ENCODE peak calls at places on chromosomes 16 and 17, in six cellular contexts. O is EL; Q is activated CD4-positive, alpha-beta T cell treated with anti-CD3 and anti-CD28 coated beads for 1 hour; V is heart right ventricle; U is NCI-H446 treated with DMSO at 0.1 percent for 48 hours; N is WTC11. Z is an unnamed sample.
A peak's percentile ranks its signal among the peaks of the same experiment; 100 is the strongest.

GRCh38 chr17:80445152-80446110 is 30.5 kb downstream of the ENDOV start:
- DNase-seq in V (peak; percentile 8), O (no peak), N (no peak), Q (no peak), U (peak; percentile 97), Z (no peak)

GRCh38 chr16:25210758-25211157 is 6.0 kb upstream of the AQP8 start:
- DNase-seq in O (peak; percentile 69), N (no peak), U (no peak), V (no peak), Q (no peak), Z (peak; percentile 83)

GRCh38 chr16:12758031-12758669 is 45.5 kb downstream of the CPPED1 start:
- DNase-seq in N (no peak), U (no peak), O (no peak), V (no peak), Q (no peak), Z (no peak)

GRCh38 chr16:49181812-49182211 is 99.8 kb downstream of the CBLN1 start:
- DNase-seq in Q (no peak), U (no peak), V (no peak), N (no peak), O (no peak), Z (no peak)

GRCh38 chr16:75311383-75311938 is 60.0 kb upstream of the BCAR1 start:
- DNase-seq in Q (no peak), U (no peak), N (no peak), O (peak; percentile 20), V (no peak), Z (peak; percentile 36)

GRCh38 chr17:56909742-56910508 is 3.9 kb downstream of the TRIM25 start:
- DNase-seq in Q (no peak), O (no peak), V (no peak), U (no peak), N (no peak), Z (no peak)

GRCh38 chr17:41530062-41531048 is 2.2 kb upstream of the KRT19 start:
- DNase-seq in O (peak; percentile 97), V (no peak), Q (no peak), N (no peak), U (no peak), Z (peak; percentile 93)

GRCh38 chr16:15498427-15499175 is 64.2 kb downstream of the BMERB1 start:
- DNase-seq in U (no peak), N (no peak), V (no peak), Q (no peak), O (no peak), Z (peak; percentile 71)

GRCh38 chr16:31458073-31458834 is 1.0 kb upstream of the ARMC5 start:
- DNase-seq in N (peak; percentile 52), U (no peak), V (peak; percentile 62), O (peak; percentile 61), Q (peak; percentile 39), Z (peak; percentile 45)

GRCh38 chr16:17497648-17498047 is 26.9 kb upstream of the XYLT1 start:
- DNase-seq in O (peak; percentile 35), V (no peak), U (no peak), Q (no peak), N (no peak), Z (peak; percentile 60)

GRCh38 chr17:1752425-1752941 is 9.4 kb upstream of the SERPINF1 start:
- DNase-seq in O (no peak), U (no peak), N (no peak), Q (no peak), V (no peak), Z (no peak)

GRCh38 chr17:28675980-28676379 is 14.0 kb downstream of the SUPT6H start:
- DNase-seq in U (no peak), V (no peak), Q (no peak), O (no peak), N (no peak), Z (no peak)

GRCh38 chr17:82475458-82475857 is 16.9 kb downstream of the NARF start:
- DNase-seq in N (no peak), Q (no peak), U (no peak), V (no peak), O (peak; percentile 23), Z (no peak)

GRCh38 chr16:49453983-49454382 is 80.4 kb downstream of the C16orf78 start:
- DNase-seq in N (no peak), V (no peak), O (no peak), U (no peak), Q (no peak), Z (no peak)

GRCh38 chr17:64709481-64709880 is 47.4 kb upstream of the SMURF2 start:
- DNase-seq in U (no peak), N (no peak), Q (no peak), O (no peak), V (no peak), Z (no peak)

GRCh38 chr17:77233635-77234334 is 93.0 kb downstream of the SEC14L1 start:
- DNase-seq in N (no peak), V (no peak), O (peak; percentile 56), Q (no peak), U (no peak), Z (peak; percentile 89)

GRCh38 chr16:2827481-2827790 is 2.7 kb upstream of the ZG16B start:
- DNase-seq in U (no peak), N (no peak), O (no peak), Q (no peak), V (no peak), Z (no peak)

GRCh38 chr16:77789085-77789611 is 784 bp downstream of the VAT1L start:
- DNase-seq in U (no peak), V (no peak), O (no peak), N (peak; percentile 17), Q (no peak), Z (no peak)

GRCh38 chr17:35749560-35750412 is 3.3 kb downstream of the GAS2L2 start:
- DNase-seq in V (no peak), O (peak; percentile 39), U (no peak), Q (no peak), N (peak; percentile 44), Z (peak; percentile 20)

GRCh38 chr17:76501018-76501826 is at the start of gene RHBDF2:
- DNase-seq in Q (peak; percentile 94), V (peak; percentile 94), U (peak; percentile 46), N (peak; percentile 95), O (peak; percentile 87), Z (peak; percentile 53)

GRCh38 chr16:69513180-69513966 is 52.4 kb upstream of the NFAT5 start:
- DNase-seq in O (peak; percentile 96), Q (no peak), U (no peak), V (no peak), N (no peak), Z (peak; percentile 65)

GRCh38 chr17:3635474-3636153 is 436 bp downstream of the SHPK start:
- DNase-seq in V (no peak), U (no peak), O (no peak), Q (no peak), N (no peak), Z (no peak)

GRCh38 chr16:66274335-66275110 is 92.0 kb upstream of the CDH5 start:
- DNase-seq in Q (no peak), U (peak; percentile 6), V (no peak), O (peak; percentile 40), N (no peak), Z (peak; percentile 44)

GRCh38 chr17:65750166-65750565 is 188.7 kb upstream of the AXIN2 start:
- DNase-seq in O (no peak), U (no peak), N (no peak), V (no peak), Q (no peak), Z (no peak)

GRCh38 chr17:81429813-81430510 is 34.7 kb downstream of the BAHCC1 start:
- DNase-seq in V (peak; percentile 60), N (no peak), U (peak; percentile 40), Q (no peak), O (peak; percentile 16), Z (no peak)

GRCh38 chr17:79752175-79752574 is 21.4 kb downstream of the ENPP7 start:
- DNase-seq in O (no peak), N (no peak), V (no peak), Q (no peak), U (no peak), Z (no peak)

Z was measured in IMR-90.